ENCODE peak calls at places on chromosomes 1 and 21, in ten cellular contexts. N is DMS153; Q is CD4-positive, CD25-positive, alpha-beta regulatory T cell; W is activated naive CD4-positive, alpha-beta T cell; J is IMR-90; H is HuH-7; P is H9; X is HTR-8/SVneo; G is ovary; O is AG09319. K is an unnamed sample.

GRCh38 chr1:110879758-110880606 is 7.0 kb downstream of the CD53 start:
- DNase-seq in N (no peak), Q (no peak), W (no peak), J (no peak), H (no peak), P (no peak), X (no peak), G (no peak), O (no peak), K (no peak)

GRCh38 chr1:1598051-1598719 is 1.8 kb downstream of the FNDC10 start:
- DNase-seq in N (no peak), Q (no peak), W (no peak), J (no peak), H (no peak), P (no peak), X (no peak), G (no peak), O (no peak), K (no peak)

GRCh38 chr21:37370152-37371040 is 3.8 kb downstream of the DYRK1A start:
- DNase-seq in N (no peak), Q (peak), W (no peak), J (peak), H (no peak), P (no peak), X (no peak), G (no peak), O (no peak), K (no peak)

GRCh38 chr1:116694524-116694923 is 27.0 kb upstream of the IGSF3 start:
- DNase-seq in N (no peak), Q (no peak), W (no peak), J (no peak), H (no peak), P (no peak), X (no peak), G (no peak), O (no peak), K (no peak)

GRCh38 chr1:160167056-160167455 is 15.7 kb downstream of the ATP1A4 start:
- DNase-seq in N (no peak), Q (no peak), W (no peak), J (no peak), H (no peak), P (no peak), X (no peak), G (no peak), O (no peak), K (no peak)

GRCh38 chr1:77424236-77424635 is 142.4 kb downstream of the AK5 start:
- DNase-seq in N (no peak), Q (no peak), W (no peak), J (peak), H (no peak), P (no peak), X (no peak), G (no peak), O (no peak), K (no peak)

GRCh38 chr1:94819945-94820746 is at the start of gene SLC44A3:
- DNase-seq in N (no peak), Q (no peak), W (no peak), J (peak), H (peak), P (peak), X (peak), G (peak), O (no peak), K (no peak)

GRCh38 chr1:153260473-153260979 is 1.0 kb downstream of the LORICRIN start:
- DNase-seq in N (no peak), Q (no peak), W (no peak), J (no peak), H (no peak), P (no peak), X (no peak), G (no peak), O (no peak), K (no peak)

GRCh38 chr1:241716915-241717651 is 65.0 kb downstream of the WDR64 start:
- DNase-seq in N (no peak), Q (no peak), W (no peak), J (no peak), H (no peak), P (no peak), X (no peak), G (no peak), O (no peak), K (no peak)

GRCh38 chr1:175003521-175003920 is 3.8 kb downstream of the CACYBP start:
- DNase-seq in N (no peak), Q (no peak), W (no peak), J (no peak), H (no peak), P (no peak), X (no peak), G (no peak), O (no peak), K (no peak)

GRCh38 chr1:183152216-183152615 is 33.8 kb upstream of the LAMC2 start:
- DNase-seq in N (no peak), Q (no peak), W (no peak), J (no peak), H (no peak), P (no peak), X (no peak), G (no peak), O (no peak), K (no peak)

GRCh38 chr1:57987507-57987906 is 559.0 kb downstream of the OMA1 start:
- DNase-seq in N (no peak), Q (no peak), W (no peak), J (no peak), H (no peak), P (no peak), X (no peak), G (no peak), O (no peak), K (no peak)

GRCh38 chr1:232897949-232898465 is 52.4 kb upstream of the NTPCR start:
- DNase-seq in N (no peak), Q (no peak), W (no peak), J (no peak), H (no peak), P (no peak), X (no peak), G (no peak), O (no peak), K (no peak)

GRCh38 chr1:29676496-29676895 is 440.2 kb downstream of the PTPRU start:
- DNase-seq in N (no peak), Q (no peak), W (no peak), J (no peak), H (no peak), P (no peak), X (no peak), G (no peak), O (no peak), K (no peak)

GRCh38 chr1:162666006-162666645 is 33.9 kb downstream of the DDR2 start:
- DNase-seq in N (no peak), Q (no peak), W (no peak), J (no peak), H (no peak), P (no peak), X (no peak), G (no peak), O (no peak), K (no peak)

K was measured in cerebellar nuclear complex.